ENCODE peak calls at places on chromosome 15, in four cellular contexts. G is ovary, R is NCI-H1417, H is GM10248. W is an unnamed sample.
A peak's percentile ranks its signal among the peaks of the same experiment; 100 is the strongest.

GRCh38 chr15:74420193-74420905 is 13.4 kb downstream of the SEMA7A start:
- DNase-seq in H (no peak), G (no peak), R (no peak), W (no peak)

GRCh38 chr15:60000113-60000823 is 3.8 kb upstream of the FOXB1 start:
- DNase-seq in H (peak; percentile 8), R (peak; percentile 97), G (no peak), W (no peak)

GRCh38 chr15:90035095-90035834 is 34.1 kb downstream of the ZNF710 start:
- DNase-seq in G (no peak), H (no peak), R (peak; percentile 52), W (peak; percentile 73)

GRCh38 chr15:70376929-70377691 is 279.4 kb upstream of the TLE3 start:
- DNase-seq in R (peak; percentile 81), H (no peak), G (peak; percentile 55), W (peak; percentile 86)

GRCh38 chr15:62241135-62241770 is 76.2 kb upstream of the C2CD4B start:
- DNase-seq in R (no peak), H (no peak), G (no peak), W (no peak)

GRCh38 chr15:94387854-94388441 is 156.6 kb downstream of the MCTP2 start:
- DNase-seq in G (no peak), H (no peak), R (no peak), W (no peak)

GRCh38 chr15:58919232-58919631 is 14.2 kb downstream of the SLTM start:
- DNase-seq in H (no peak), G (no peak), R (no peak), W (no peak)

GRCh38 chr15:66581972-66582537 is 16.3 kb upstream of the LCTL start:
- DNase-seq in H (no peak), R (no peak), G (no peak), W (no peak)

GRCh38 chr15:33629647-33630046 is 318.9 kb downstream of the RYR3 start:
- DNase-seq in G (no peak), H (no peak), R (no peak), W (no peak)

GRCh38 chr15:40511093-40511471 is 40.3 kb downstream of the CHST14 start:
- DNase-seq in R (no peak), G (no peak), H (peak; percentile 63), W (no peak)

W was measured in Right ventricle myocardium superior.